ENCODE peak calls at places on chromosomes 5 and 9, in six cellular contexts. One of them, this sample, is unnamed.

GRCh38 chr5:177312649-177313181 is 1.0 kb upstream of the MXD3 start:
- DNase-seq in IMR-90: no peak
- DNase-seq in K562: peak; percentile 60
- DNase-seq in gastrocnemius medialis: no peak
- DNase-seq in esophagus squamous epithelium: no peak
- DNase-seq in heart left ventricle: peak; percentile 26
- DNase-seq in this sample: peak; percentile 34

GRCh38 chr9:120570296-120570695 is 9.7 kb downstream of the CDK5RAP2 start:
- DNase-seq in IMR-90: no peak
- DNase-seq in K562: no peak
- DNase-seq in gastrocnemius medialis: no peak
- DNase-seq in esophagus squamous epithelium: no peak
- DNase-seq in heart left ventricle: no peak
- DNase-seq in this sample: no peak

GRCh38 chr5:1204693-1205242 is 3.4 kb downstream of the SLC6A19 start:
- DNase-seq in IMR-90: peak; percentile 38
- DNase-seq in K562: peak; percentile 71
- DNase-seq in gastrocnemius medialis: no peak
- DNase-seq in esophagus squamous epithelium: no peak
- DNase-seq in heart left ventricle: peak; percentile 35
- DNase-seq in this sample: no peak

GRCh38 chr9:2119490-2120046 is 104.4 kb downstream of the SMARCA2 start:
- DNase-seq in IMR-90: no peak
- DNase-seq in K562: no peak
- DNase-seq in gastrocnemius medialis: no peak
- DNase-seq in esophagus squamous epithelium: no peak
- DNase-seq in heart left ventricle: no peak
- DNase-seq in this sample: no peak

GRCh38 chr9:16246785-16247184 is 623.7 kb downstream of the BNC2 start:
- DNase-seq in IMR-90: no peak
- DNase-seq in K562: no peak
- DNase-seq in gastrocnemius medialis: no peak
- DNase-seq in esophagus squamous epithelium: no peak
- DNase-seq in heart left ventricle: no peak
- DNase-seq in this sample: no peak

GRCh38 chr5:108917596-108917995 is 169.9 kb downstream of the FER start:
- DNase-seq in IMR-90: peak; percentile 40
- DNase-seq in K562: no peak
- DNase-seq in gastrocnemius medialis: no peak
- DNase-seq in esophagus squamous epithelium: no peak
- DNase-seq in heart left ventricle: no peak
- DNase-seq in this sample: no peak

GRCh38 chr5:132012385-132013005 is 1.0 kb upstream of the ACSL6 start:
- DNase-seq in IMR-90: peak; percentile 68
- DNase-seq in K562: peak; percentile 51
- DNase-seq in gastrocnemius medialis: peak; percentile 12
- DNase-seq in esophagus squamous epithelium: no peak
- DNase-seq in heart left ventricle: peak; percentile 53
- DNase-seq in this sample: no peak

GRCh38 chr5:9544502-9545300 is 1.2 kb downstream of the SEMA5A start:
- DNase-seq in IMR-90: peak; percentile 80
- DNase-seq in K562: peak; percentile 65
- DNase-seq in gastrocnemius medialis: peak; percentile 58
- DNase-seq in esophagus squamous epithelium: no peak
- DNase-seq in heart left ventricle: peak; percentile 86
- DNase-seq in this sample: peak; percentile 75

GRCh38 chr5:113807384-113808053 is 294.0 kb downstream of the YTHDC2 start:
- DNase-seq in IMR-90: peak; percentile 23
- DNase-seq in K562: no peak
- DNase-seq in gastrocnemius medialis: no peak
- DNase-seq in esophagus squamous epithelium: no peak
- DNase-seq in heart left ventricle: peak; percentile 25
- DNase-seq in this sample: no peak

GRCh38 chr9:84609779-84610178 is 59.8 kb upstream of the NTRK2 start:
- DNase-seq in IMR-90: no peak
- DNase-seq in K562: no peak
- DNase-seq in gastrocnemius medialis: no peak
- DNase-seq in esophagus squamous epithelium: no peak
- DNase-seq in heart left ventricle: no peak
- DNase-seq in this sample: no peak

GRCh38 chr9:128494108-128494742 is 10.3 kb upstream of the GLE1 start:
- DNase-seq in IMR-90: no peak
- DNase-seq in K562: peak; percentile 69
- DNase-seq in gastrocnemius medialis: peak; percentile 17
- DNase-seq in esophagus squamous epithelium: no peak
- DNase-seq in heart left ventricle: peak; percentile 63
- DNase-seq in this sample: no peak

GRCh38 chr5:126098330-126099017 is 324.7 kb upstream of the GRAMD2B start:
- DNase-seq in IMR-90: peak; percentile 66
- DNase-seq in K562: no peak
- DNase-seq in gastrocnemius medialis: no peak
- DNase-seq in esophagus squamous epithelium: no peak
- DNase-seq in heart left ventricle: no peak
- DNase-seq in this sample: no peak

GRCh38 chr9:124349675-124350484 is 65.4 kb downstream of the PSMB7 start:
- DNase-seq in IMR-90: no peak
- DNase-seq in K562: no peak
- DNase-seq in gastrocnemius medialis: no peak
- DNase-seq in esophagus squamous epithelium: no peak
- DNase-seq in heart left ventricle: peak; percentile 18
- DNase-seq in this sample: no peak

GRCh38 chr5:133373121-133373870 is 239.0 kb downstream of the FSTL4 start:
- DNase-seq in IMR-90: peak; percentile 2
- DNase-seq in K562: no peak
- DNase-seq in gastrocnemius medialis: no peak
- DNase-seq in esophagus squamous epithelium: no peak
- DNase-seq in heart left ventricle: no peak
- DNase-seq in this sample: no peak

GRCh38 chr9:134391319-134392231 is 65.3 kb downstream of the RXRA start:
- DNase-seq in IMR-90: no peak
- DNase-seq in K562: no peak
- DNase-seq in gastrocnemius medialis: no peak
- DNase-seq in esophagus squamous epithelium: no peak
- DNase-seq in heart left ventricle: no peak
- DNase-seq in this sample: no peak

GRCh38 chr9:95004452-95005275 is 278.2 kb downstream of the AOPEP start:
- DNase-seq in IMR-90: no peak
- DNase-seq in K562: peak; percentile 72
- DNase-seq in gastrocnemius medialis: peak; percentile 59
- DNase-seq in esophagus squamous epithelium: no peak
- DNase-seq in heart left ventricle: peak; percentile 78
- DNase-seq in this sample: peak; percentile 70

GRCh38 chr5:32679218-32679617 is 31.9 kb upstream of the NPR3 start:
- DNase-seq in IMR-90: peak; percentile 48
- DNase-seq in K562: no peak
- DNase-seq in gastrocnemius medialis: no peak
- DNase-seq in esophagus squamous epithelium: no peak
- DNase-seq in heart left ventricle: no peak
- DNase-seq in this sample: no peak

GRCh38 chr9:77807295-77807694 is 159.2 kb upstream of the GNA14 start:
- DNase-seq in IMR-90: peak; percentile 93
- DNase-seq in K562: no peak
- DNase-seq in gastrocnemius medialis: no peak
- DNase-seq in esophagus squamous epithelium: no peak
- DNase-seq in heart left ventricle: no peak
- DNase-seq in this sample: peak; percentile 60

GRCh38 chr9:117672397-117672796 is 31.8 kb upstream of the TLR4 start:
- DNase-seq in IMR-90: no peak
- DNase-seq in K562: no peak
- DNase-seq in gastrocnemius medialis: no peak
- DNase-seq in esophagus squamous epithelium: no peak
- DNase-seq in heart left ventricle: no peak
- DNase-seq in this sample: peak; percentile 13

GRCh38 chr5:112976432-112977309 is at the start of gene DCP2:
- DNase-seq in IMR-90: peak; percentile 100
- DNase-seq in K562: peak; percentile 99
- DNase-seq in gastrocnemius medialis: peak; percentile 95
- DNase-seq in esophagus squamous epithelium: peak; percentile 74
- DNase-seq in heart left ventricle: peak; percentile 96
- DNase-seq in this sample: peak; percentile 86

DNA sequence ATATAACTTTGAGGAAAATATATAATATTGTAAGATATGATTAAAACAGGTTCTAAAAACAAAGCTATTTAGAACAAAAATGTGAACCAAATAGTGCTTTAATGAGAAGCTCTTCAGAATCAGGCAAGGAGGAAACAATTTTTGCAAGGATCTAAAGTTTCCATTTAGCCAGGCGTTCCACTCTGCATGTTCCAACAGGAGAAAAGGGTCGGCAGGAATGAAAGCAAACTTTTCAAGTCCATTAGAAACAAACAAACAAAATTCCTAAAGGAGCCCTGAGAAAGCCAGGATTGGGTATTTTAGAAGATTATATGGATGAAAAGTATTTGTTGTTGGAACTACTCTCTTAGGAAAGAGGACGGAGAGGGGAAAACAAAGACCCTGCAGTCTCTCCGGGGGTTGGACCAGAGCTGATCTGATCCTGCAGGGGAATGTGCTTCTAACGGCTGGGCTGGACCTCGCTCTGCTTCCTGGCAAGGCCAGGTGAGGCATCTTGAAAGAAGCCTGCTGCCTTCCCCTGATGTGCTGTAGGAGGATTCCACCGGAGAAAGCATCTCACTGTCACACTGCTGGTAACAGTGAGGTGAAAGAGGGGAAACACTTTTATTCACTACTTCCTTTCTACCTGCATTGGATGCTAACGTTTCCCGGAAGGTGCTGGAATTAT is 94.6 kb downstream of the PRRT1B start:
- DNase-seq in IMR-90: no peak
- DNase-seq in K562: no peak
- DNase-seq in gastrocnemius medialis: no peak
- DNase-seq in esophagus squamous epithelium: no peak
- DNase-seq in heart left ventricle: no peak
- DNase-seq in this sample: no peak
- TF ChIP-seq POLR2A in IMR-90: no peak
- TF ChIP-seq POLR2A in K562: no peak
- TF ChIP-seq POLR2A in gastrocnemius medialis: no peak
- TF ChIP-seq POLR2A in esophagus squamous epithelium: no peak
- TF ChIP-seq POLR2A in heart left ventricle: no peak
- TF ChIP-seq POLR2A in this sample: no peak

DNA sequence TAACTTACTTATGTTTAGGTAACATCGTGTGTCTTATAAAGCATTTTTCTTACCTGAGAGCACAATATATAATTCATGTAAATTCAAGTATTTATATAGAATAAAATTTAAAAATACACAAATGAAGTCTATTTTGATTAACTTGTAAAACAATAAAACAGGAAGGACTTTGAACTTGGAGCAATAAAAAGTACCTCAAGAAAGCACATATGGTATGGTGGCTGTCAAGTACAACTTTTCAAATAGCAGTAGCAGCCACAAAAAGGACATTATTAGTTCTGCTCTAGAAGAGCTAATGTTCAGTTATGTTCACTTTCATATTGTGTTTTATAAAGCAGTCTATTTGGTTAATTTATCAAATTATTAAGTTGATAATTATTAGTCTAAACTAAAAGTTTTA is 31.4 kb downstream of the SLF1 start:
- DNase-seq in IMR-90: no peak
- DNase-seq in K562: no peak
- DNase-seq in gastrocnemius medialis: no peak
- DNase-seq in esophagus squamous epithelium: no peak
- DNase-seq in heart left ventricle: no peak
- DNase-seq in this sample: no peak
- TF ChIP-seq POLR2A in IMR-90: no peak
- TF ChIP-seq POLR2A in K562: no peak
- TF ChIP-seq POLR2A in gastrocnemius medialis: no peak
- TF ChIP-seq POLR2A in esophagus squamous epithelium: no peak
- TF ChIP-seq POLR2A in heart left ventricle: no peak
- TF ChIP-seq POLR2A in this sample: no peak

GRCh38 chr9:109974143-109974917 is 194.3 kb downstream of the PALM2AKAP2 start:
- DNase-seq in IMR-90: no peak
- DNase-seq in K562: no peak
- DNase-seq in gastrocnemius medialis: no peak
- DNase-seq in esophagus squamous epithelium: no peak
- DNase-seq in heart left ventricle: peak; percentile 79
- DNase-seq in this sample: no peak
- TF ChIP-seq POLR2A in IMR-90: no peak
- TF ChIP-seq POLR2A in K562: no peak
- TF ChIP-seq POLR2A in gastrocnemius medialis: no peak
- TF ChIP-seq POLR2A in esophagus squamous epithelium: no peak
- TF ChIP-seq POLR2A in heart left ventricle: no peak
- TF ChIP-seq POLR2A in this sample: no peak

GRCh38 chr5:7274180-7274579 is 121.8 kb upstream of the ADCY2 start:
- DNase-seq in IMR-90: no peak
- DNase-seq in K562: no peak
- DNase-seq in gastrocnemius medialis: no peak
- DNase-seq in esophagus squamous epithelium: no peak
- DNase-seq in heart left ventricle: no peak
- DNase-seq in this sample: no peak
- TF ChIP-seq POLR2A in IMR-90: no peak
- TF ChIP-seq POLR2A in K562: no peak
- TF ChIP-seq POLR2A in gastrocnemius medialis: no peak
- TF ChIP-seq POLR2A in esophagus squamous epithelium: no peak
- TF ChIP-seq POLR2A in heart left ventricle: no peak
- TF ChIP-seq POLR2A in this sample: no peak

GRCh38 chr9:7149258-7149657 is 391.5 kb downstream of the KDM4C start:
- DNase-seq in IMR-90: no peak
- DNase-seq in K562: no peak
- DNase-seq in gastrocnemius medialis: no peak
- DNase-seq in esophagus squamous epithelium: no peak
- DNase-seq in heart left ventricle: no peak
- DNase-seq in this sample: no peak
- TF ChIP-seq POLR2A in IMR-90: no peak
- TF ChIP-seq POLR2A in K562: no peak
- TF ChIP-seq POLR2A in gastrocnemius medialis: no peak
- TF ChIP-seq POLR2A in esophagus squamous epithelium: no peak
- TF ChIP-seq POLR2A in heart left ventricle: no peak
- TF ChIP-seq POLR2A in this sample: no peak

GRCh38 chr5:179623906-179624741 is 653 bp upstream of the HNRNPH1 start:
- DNase-seq in IMR-90: peak; percentile 85
- DNase-seq in K562: peak; percentile 66
- DNase-seq in gastrocnemius medialis: peak; percentile 31
- DNase-seq in esophagus squamous epithelium: no peak
- DNase-seq in heart left ventricle: peak; percentile 51
- DNase-seq in this sample: peak; percentile 99
- TF ChIP-seq POLR2A in IMR-90: peak; percentile 28
- TF ChIP-seq POLR2A in K562: no peak
- TF ChIP-seq POLR2A in gastrocnemius medialis: no peak
- TF ChIP-seq POLR2A in esophagus squamous epithelium: no peak
- TF ChIP-seq POLR2A in heart left ventricle: no peak
- TF ChIP-seq POLR2A in this sample: peak; percentile 1

DNA sequence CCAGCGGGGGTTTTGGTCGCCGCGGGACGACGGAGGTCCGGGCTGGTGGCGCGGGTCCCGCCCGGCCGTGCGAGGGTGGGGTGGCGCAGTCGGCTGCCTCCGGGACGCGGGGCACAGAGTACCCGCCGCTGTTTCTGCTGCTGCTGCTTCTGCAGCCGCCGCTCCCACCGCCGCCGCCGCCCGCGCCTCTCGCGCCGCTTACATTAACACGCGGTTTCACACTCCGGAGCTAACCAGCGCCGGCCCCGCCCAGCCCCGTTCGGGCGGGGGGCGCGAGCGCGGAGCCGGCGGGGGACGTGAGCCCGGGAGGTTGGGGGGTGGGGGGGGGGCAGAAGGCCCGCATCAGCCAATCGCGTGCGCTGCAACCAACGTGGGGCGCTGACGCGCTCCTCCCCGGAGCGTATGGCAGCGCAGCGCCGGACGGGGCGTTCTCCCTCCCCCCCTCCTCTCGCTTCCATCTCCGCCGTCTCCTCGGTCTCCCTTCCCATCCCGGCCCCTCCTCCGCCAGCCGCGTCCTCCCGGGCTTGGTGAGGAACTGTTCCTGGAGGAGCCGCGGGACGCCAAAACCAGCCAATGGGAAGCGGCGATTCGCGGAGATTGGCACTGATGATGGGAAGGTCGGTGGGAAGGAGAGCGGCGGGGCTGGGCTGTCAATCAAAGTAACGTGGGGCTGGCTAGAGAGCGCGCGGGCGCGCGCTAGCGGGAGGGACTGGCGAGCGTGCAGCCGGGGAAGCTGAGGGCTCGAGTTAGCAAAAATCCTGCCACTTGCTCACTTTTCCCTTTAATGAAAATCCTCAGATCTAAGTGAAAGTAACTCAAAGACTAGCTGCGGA is at the start of gene TLE1:
- DNase-seq in IMR-90: peak; percentile 100
- DNase-seq in K562: no peak
- DNase-seq in gastrocnemius medialis: peak; percentile 100
- DNase-seq in esophagus squamous epithelium: peak; percentile 86
- DNase-seq in heart left ventricle: peak; percentile 100
- DNase-seq in this sample: peak; percentile 100
- TF ChIP-seq POLR2A in IMR-90: peak; percentile 59
- TF ChIP-seq POLR2A in K562: no peak
- TF ChIP-seq POLR2A in gastrocnemius medialis: peak; percentile 98
- TF ChIP-seq POLR2A in esophagus squamous epithelium: peak; percentile 52
- TF ChIP-seq POLR2A in heart left ventricle: peak; percentile 92
- TF ChIP-seq POLR2A in this sample: peak; percentile 64

This sample was measured in H54.